ENCODE peak calls at places on chromosomes 6 and 20, in four cellular contexts. E, I, T and M are unnamed samples.

GRCh38 chr6:30741789-30742315 is 635 bp downstream of the FLOT1 start:
- DNase-seq in E (no peak), I (no peak), T (no peak), M (no peak)

GRCh38 chr6:45082091-45082490 is 246.0 kb upstream of the RUNX2 start:
- DNase-seq in E (no peak), I (no peak), T (no peak), M (no peak)

GRCh38 chr20:62906647-62907375 is 19.5 kb downstream of the DIDO1 start:
- DNase-seq in E (no peak), I (no peak), T (no peak), M (no peak)

GRCh38 chr6:79420054-79420453 is 117.2 kb downstream of the LCA5 start:
- DNase-seq in E (no peak), I (no peak), T (no peak), M (no peak)

GRCh38 chr20:3173582-3174441 is 463 bp upstream of the LZTS3 start:
- DNase-seq in E (peak), I (no peak), T (peak), M (peak)

GRCh38 chr6:346389-347030 is 45.0 kb upstream of the IRF4 start:
- DNase-seq in E (no peak), I (no peak), T (no peak), M (no peak)

GRCh38 chr6:25155221-25155620 is 124.0 kb upstream of the CARMIL1 start:
- DNase-seq in E (no peak), I (no peak), T (no peak), M (no peak)

GRCh38 chr6:74222768-74223321 is 526.8 kb downstream of the CD109 start:
- DNase-seq in E (no peak), I (no peak), T (no peak), M (no peak)

GRCh38 chr6:123016431-123017110 is 20.5 kb downstream of the CLVS2 start:
- DNase-seq in E (no peak), I (no peak), T (no peak), M (no peak)

GRCh38 chr6:62446647-62447316 is 160.8 kb upstream of the KHDRBS2 start:
- DNase-seq in E (no peak), I (no peak), T (no peak), M (no peak)

GRCh38 chr20:35497780-35498189 is 31.7 kb downstream of the C20orf173 start:
- DNase-seq in E (no peak), I (no peak), T (no peak), M (no peak)

GRCh38 chr20:3277686-3278465 is 38.9 kb upstream of the SLC4A11 start:
- DNase-seq in E (no peak), I (no peak), T (no peak), M (no peak)

GRCh38 chr6:159746759-159747158 is 15.1 kb upstream of the ACAT2 start:
- DNase-seq in E (no peak), I (no peak), T (no peak), M (no peak)

GRCh38 chr20:53956013-53956715 is 114.2 kb downstream of the BCAS1 start:
- DNase-seq in E (no peak), I (no peak), T (no peak), M (no peak)

GRCh38 chr6:21413428-21413827 is 180.1 kb upstream of the SOX4 start:
- DNase-seq in E (no peak), I (no peak), T (no peak), M (no peak)

GRCh38 chr6:169803291-169803811 is 51.9 kb downstream of the ERMARD start:
- DNase-seq in E (no peak), I (peak), T (no peak), M (no peak)

GRCh38 chr6:26394289-26394688 is 7.8 kb upstream of the BTN3A1 start:
- DNase-seq in E (peak), I (no peak), T (no peak), M (no peak)

DNA sequence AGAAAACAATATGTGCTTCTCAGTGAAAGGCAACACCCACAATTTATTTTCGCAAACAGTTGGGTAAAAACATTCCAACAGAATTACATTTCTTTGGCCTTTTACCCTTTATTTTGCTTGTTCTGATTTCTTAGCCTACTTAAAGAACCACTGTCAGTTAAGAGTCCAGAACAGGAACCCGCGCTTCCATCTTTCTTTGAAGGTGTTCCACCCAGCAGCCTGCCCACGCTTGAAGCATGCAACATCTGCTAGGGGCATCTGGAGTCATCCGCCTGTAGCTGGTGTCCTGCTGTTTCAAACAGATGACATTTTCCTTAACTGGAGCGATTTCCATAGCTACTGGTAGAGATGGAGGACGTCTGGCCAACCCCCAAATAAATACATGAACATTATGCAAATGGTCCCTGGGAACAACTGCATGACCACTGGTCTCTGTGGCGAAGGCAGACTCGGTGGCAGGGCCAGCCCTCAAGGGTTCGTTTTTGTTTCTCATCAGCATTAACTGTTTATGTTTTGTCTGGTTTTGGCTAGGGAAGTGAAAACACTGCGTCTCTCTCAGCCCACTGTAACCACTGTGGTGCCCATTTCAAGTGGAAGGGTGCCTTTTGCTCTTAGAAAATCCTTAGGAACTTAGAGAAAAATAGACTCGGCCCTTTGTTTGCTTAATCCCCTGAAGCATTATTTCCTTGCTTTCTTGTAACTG is 51.6 kb downstream of the LAMA4 start:
- DNase-seq in E (no peak), I (peak), T (no peak), M (peak)
- TF ChIP-seq NFIC in E (no peak), I (no peak), T (no peak), M (no peak)

GRCh38 chr20:49973964-49974363 is 8.8 kb upstream of the SNAI1 start:
- DNase-seq in E (no peak), I (no peak), T (no peak), M (no peak)
- TF ChIP-seq NFIC in E (no peak), I (no peak), T (no peak), M (no peak)

DNA sequence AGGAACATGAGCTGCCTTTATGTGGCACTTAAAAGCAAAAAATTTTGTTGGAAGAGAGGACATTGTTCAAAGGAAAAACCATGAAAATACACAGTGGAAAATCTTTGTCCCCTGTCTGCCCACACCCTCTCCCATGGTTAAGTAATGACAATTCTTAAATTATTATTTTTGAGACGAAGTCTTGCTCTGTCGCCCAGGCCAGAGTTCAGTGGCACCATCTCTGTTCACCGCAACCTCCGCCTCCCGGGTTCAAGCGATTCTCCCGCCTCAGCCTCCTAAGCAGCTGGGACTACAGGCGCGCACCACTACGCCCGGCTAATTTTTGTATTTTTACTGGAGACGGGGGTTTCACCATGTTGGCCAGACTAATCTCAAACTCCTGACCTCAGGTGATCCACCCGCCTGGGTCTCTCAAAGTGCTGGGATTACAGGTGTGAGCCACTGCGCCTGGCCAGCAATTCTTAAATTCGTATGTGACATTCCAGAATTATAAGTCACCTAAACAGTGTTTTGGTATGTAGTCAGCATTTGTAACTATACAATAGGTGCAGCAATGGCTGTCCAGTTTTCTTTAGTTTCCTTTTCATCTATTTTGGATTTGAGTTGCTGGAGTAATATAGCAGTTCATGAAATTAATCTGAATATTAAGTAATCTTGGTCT is 636 bp upstream of the SSR1 start:
- DNase-seq in E (no peak), I (no peak), T (no peak), M (no peak)
- TF ChIP-seq NFIC in E (no peak), I (peak), T (no peak), M (no peak)

DNA sequence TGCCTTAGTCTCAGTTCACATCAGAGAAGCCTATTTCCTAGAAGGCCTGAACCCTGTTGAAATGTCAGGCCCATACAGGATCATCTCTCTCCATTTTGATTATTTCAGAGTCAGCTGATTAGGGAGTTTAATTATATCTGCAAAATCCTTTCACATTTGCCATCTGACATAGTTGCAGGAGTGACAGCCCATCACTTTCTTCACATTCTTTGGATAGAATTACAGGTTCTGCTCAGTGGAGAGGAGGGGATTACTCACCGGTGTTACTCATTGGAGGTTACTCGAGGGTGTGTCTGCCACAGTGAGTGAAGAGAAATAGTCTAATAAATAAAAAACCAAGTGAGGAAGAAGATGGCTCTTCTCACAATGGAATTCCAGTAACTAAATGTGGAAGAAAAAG is 216.8 kb downstream of the TMEM242 start:
- DNase-seq in E (no peak), I (no peak), T (peak), M (no peak)
- TF ChIP-seq NFIC in E (no peak), I (no peak), T (no peak), M (no peak)